ENCODE peak calls at places on chromosomes 11 and 22, in six cellular contexts. One of them, this sample, is unnamed.

GRCh38 chr22:46714550-46714949 is 23.5 kb downstream of the CERK start:
- DNase-seq in HCT116: no peak
- DNase-seq in H1: no peak
- DNase-seq in SK-N-SH: peak; percentile 67
- DNase-seq in GM12878: no peak
- DNase-seq in K562: no peak
- DNase-seq in this sample: no peak

GRCh38 chr22:17921871-17922821 is 102.2 kb downstream of the MICAL3 start:
- DNase-seq in HCT116: no peak
- DNase-seq in H1: peak; percentile 64
- DNase-seq in SK-N-SH: no peak
- DNase-seq in GM12878: no peak
- DNase-seq in K562: peak; percentile 95
- DNase-seq in this sample: peak; percentile 37

GRCh38 chr11:108616549-108616948 is 23.0 kb upstream of the EXPH5 start:
- DNase-seq in HCT116: peak; percentile 96
- DNase-seq in H1: no peak
- DNase-seq in SK-N-SH: no peak
- DNase-seq in GM12878: no peak
- DNase-seq in K562: no peak
- DNase-seq in this sample: peak; percentile 61

GRCh38 chr11:108501396-108501795 is 3.2 kb upstream of the POGLUT3 start:
- DNase-seq in HCT116: no peak
- DNase-seq in H1: no peak
- DNase-seq in SK-N-SH: no peak
- DNase-seq in GM12878: no peak
- DNase-seq in K562: no peak
- DNase-seq in this sample: no peak

GRCh38 chr22:20176421-20177060 is 25.7 kb upstream of the CCDC188 start:
- DNase-seq in HCT116: no peak
- DNase-seq in H1: no peak
- DNase-seq in SK-N-SH: no peak
- DNase-seq in GM12878: no peak
- DNase-seq in K562: no peak
- DNase-seq in this sample: no peak

GRCh38 chr11:34647532-34647931 is 26.6 kb downstream of the EHF start:
- DNase-seq in HCT116: no peak
- DNase-seq in H1: no peak
- DNase-seq in SK-N-SH: no peak
- DNase-seq in GM12878: no peak
- DNase-seq in K562: no peak
- DNase-seq in this sample: no peak

GRCh38 chr11:95156916-95157568 is 67.4 kb downstream of the ENDOD1 start:
- DNase-seq in HCT116: no peak
- DNase-seq in H1: no peak
- DNase-seq in SK-N-SH: no peak
- DNase-seq in GM12878: no peak
- DNase-seq in K562: no peak
- DNase-seq in this sample: no peak

GRCh38 chr11:117588166-117588810 is 208.7 kb downstream of the DSCAML1 start:
- DNase-seq in HCT116: no peak
- DNase-seq in H1: no peak
- DNase-seq in SK-N-SH: no peak
- DNase-seq in GM12878: no peak
- DNase-seq in K562: no peak
- DNase-seq in this sample: no peak

GRCh38 chr11:117271208-117271607 is 19.9 kb upstream of the BACE1-AS start:
- DNase-seq in HCT116: no peak
- DNase-seq in H1: no peak
- DNase-seq in SK-N-SH: no peak
- DNase-seq in GM12878: no peak
- DNase-seq in K562: no peak
- DNase-seq in this sample: peak; percentile 13

GRCh38 chr11:123507043-123507442 is 77.0 kb downstream of the GRAMD1B start:
- DNase-seq in HCT116: no peak
- DNase-seq in H1: no peak
- DNase-seq in SK-N-SH: no peak
- DNase-seq in GM12878: no peak
- DNase-seq in K562: no peak
- DNase-seq in this sample: no peak

GRCh38 chr11:123505546-123506299 is 75.7 kb downstream of the GRAMD1B start:
- DNase-seq in HCT116: no peak
- DNase-seq in H1: peak; percentile 64
- DNase-seq in SK-N-SH: peak; percentile 46
- DNase-seq in GM12878: no peak
- DNase-seq in K562: no peak
- DNase-seq in this sample: peak; percentile 27

GRCh38 chr11:123509737-123510578 is 79.9 kb downstream of the GRAMD1B start:
- DNase-seq in HCT116: no peak
- DNase-seq in H1: peak; percentile 65
- DNase-seq in SK-N-SH: peak; percentile 84
- DNase-seq in GM12878: no peak
- DNase-seq in K562: peak; percentile 13
- DNase-seq in this sample: no peak

DNA sequence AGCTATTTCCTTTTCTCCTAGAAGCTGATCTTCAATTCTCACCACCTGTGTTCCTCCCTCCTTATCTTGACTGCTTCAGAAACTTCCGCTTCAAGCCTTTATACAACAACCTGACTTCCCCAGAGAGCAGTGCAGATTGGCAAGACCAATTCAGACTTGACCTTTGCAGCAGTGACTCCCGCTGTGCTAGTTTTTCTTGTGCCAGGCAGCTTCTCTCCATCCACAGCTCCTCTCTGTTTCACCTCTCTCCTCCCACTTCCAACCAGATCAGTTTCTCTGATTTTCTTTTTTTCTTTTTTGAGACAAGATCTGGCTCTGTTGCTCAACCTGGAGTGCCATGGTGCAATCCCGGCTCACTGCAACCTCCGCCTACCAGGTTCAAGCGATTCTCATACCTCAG is 74.3 kb downstream of the GRAMD1B start:
- DNase-seq in HCT116: no peak
- DNase-seq in H1: no peak
- DNase-seq in SK-N-SH: no peak
- DNase-seq in GM12878: no peak
- DNase-seq in K562: no peak
- DNase-seq in this sample: no peak
- TF ChIP-seq JUND in HCT116: no peak
- TF ChIP-seq JUND in H1: no peak
- TF ChIP-seq JUND in SK-N-SH: no peak
- TF ChIP-seq JUND in GM12878: no peak
- TF ChIP-seq JUND in K562: no peak
- TF ChIP-seq JUND in this sample: no peak

DNA sequence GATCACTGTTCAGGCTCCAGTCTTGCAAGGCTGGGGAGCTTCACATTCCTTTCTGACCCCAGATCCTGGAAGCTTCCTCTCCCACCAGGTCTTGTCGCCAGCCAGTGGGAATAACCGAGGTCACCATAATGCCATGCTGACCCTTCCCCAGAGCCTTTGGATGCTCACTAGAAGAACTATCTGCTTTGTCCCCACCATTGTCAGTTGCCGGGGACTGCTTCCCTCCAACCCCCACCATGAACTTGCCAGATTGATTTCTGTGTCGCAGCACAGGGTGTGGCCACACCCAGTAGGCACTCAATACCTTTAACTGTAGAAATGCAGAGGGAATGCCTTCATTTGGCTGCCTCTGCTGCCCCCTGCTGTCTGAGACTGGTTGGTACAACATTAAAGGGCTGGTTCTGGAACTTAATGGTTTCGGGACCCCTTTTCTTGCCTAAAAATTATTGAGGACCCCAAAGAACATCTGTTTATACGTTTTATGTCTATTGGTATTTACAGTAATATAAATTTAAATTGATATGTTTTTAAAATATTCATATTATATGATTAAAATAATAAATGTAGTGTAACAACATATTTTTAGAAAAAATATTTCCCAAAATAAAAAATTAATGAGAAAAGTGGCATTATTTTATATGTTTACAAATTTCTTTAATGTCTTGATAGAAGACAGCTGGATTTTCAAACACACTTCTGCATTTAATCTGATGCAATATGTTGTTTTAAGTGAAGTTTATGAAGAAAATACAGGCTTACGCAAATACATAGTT is 6.6 kb upstream of the GDPD5 start:
- DNase-seq in HCT116: peak; percentile 56
- DNase-seq in H1: peak; percentile 92
- DNase-seq in SK-N-SH: peak; percentile 71
- DNase-seq in GM12878: peak; percentile 40
- DNase-seq in K562: peak; percentile 82
- DNase-seq in this sample: peak; percentile 81
- TF ChIP-seq JUND in HCT116: no peak
- TF ChIP-seq JUND in H1: no peak
- TF ChIP-seq JUND in SK-N-SH: no peak
- TF ChIP-seq JUND in GM12878: no peak
- TF ChIP-seq JUND in K562: peak; percentile 29
- TF ChIP-seq JUND in this sample: no peak

DNA sequence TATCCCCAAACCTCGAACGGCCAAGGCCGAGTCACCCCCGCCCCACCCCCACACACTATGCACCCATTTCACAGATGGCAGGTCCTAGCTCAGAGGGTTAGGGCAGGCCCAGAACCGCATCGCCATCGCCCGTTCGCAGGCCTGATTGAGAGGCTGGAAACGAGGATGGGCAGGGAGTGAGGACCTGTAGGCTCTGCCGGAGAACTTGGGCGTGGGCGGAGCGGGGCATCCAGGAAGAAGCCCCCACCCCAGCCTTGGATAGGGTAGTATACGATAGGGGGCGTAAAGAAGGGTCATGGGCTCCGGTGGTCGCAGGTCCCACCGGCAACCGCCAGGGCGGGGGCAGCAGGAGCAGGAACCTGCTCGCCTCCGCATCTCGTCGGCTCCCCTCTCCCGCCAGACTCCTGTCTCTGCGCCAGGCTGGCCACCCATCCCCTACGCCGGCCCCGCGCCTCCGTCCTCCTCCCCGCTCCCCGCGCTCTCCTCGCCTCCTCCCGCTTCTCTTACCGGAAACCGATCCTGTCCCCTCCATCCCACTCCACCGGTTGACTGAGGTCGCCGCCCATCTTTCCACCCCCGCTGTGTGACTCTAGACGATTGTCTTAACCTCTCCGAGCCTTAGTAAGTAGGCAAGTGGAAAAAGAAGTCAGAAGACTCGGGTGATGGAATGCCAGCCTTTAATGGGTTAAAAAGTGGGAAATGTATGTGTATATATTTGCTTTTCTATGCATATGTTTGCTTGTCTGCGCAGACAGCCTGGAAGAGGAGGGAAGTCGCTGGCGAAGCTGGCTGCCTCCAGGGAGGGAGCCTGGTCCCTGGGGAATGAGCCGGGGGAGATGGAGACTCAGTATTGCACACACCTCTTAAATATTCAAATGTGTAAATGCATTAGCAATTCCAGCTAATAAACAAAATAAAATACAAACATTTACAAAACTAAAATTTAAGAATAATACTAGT is 52.8 kb downstream of the CYTH4 start:
- DNase-seq in HCT116: no peak
- DNase-seq in H1: peak; percentile 76
- DNase-seq in SK-N-SH: peak; percentile 82
- DNase-seq in GM12878: no peak
- DNase-seq in K562: no peak
- DNase-seq in this sample: peak; percentile 45
- TF ChIP-seq JUND in HCT116: no peak
- TF ChIP-seq JUND in H1: no peak
- TF ChIP-seq JUND in SK-N-SH: no peak
- TF ChIP-seq JUND in GM12878: no peak
- TF ChIP-seq JUND in K562: no peak
- TF ChIP-seq JUND in this sample: no peak

GRCh38 chr11:12172493-12173013 is 62.2 kb downstream of the MICAL2 start:
- DNase-seq in HCT116: no peak
- DNase-seq in H1: no peak
- DNase-seq in SK-N-SH: no peak
- DNase-seq in GM12878: no peak
- DNase-seq in K562: peak; percentile 53
- DNase-seq in this sample: no peak
- TF ChIP-seq JUND in HCT116: no peak
- TF ChIP-seq JUND in H1: no peak
- TF ChIP-seq JUND in SK-N-SH: no peak
- TF ChIP-seq JUND in GM12878: no peak
- TF ChIP-seq JUND in K562: peak; percentile 6
- TF ChIP-seq JUND in this sample: no peak

GRCh38 chr11:122229078-122229477 is 113.1 kb upstream of the BLID start:
- DNase-seq in HCT116: no peak
- DNase-seq in H1: no peak
- DNase-seq in SK-N-SH: no peak
- DNase-seq in GM12878: no peak
- DNase-seq in K562: no peak
- DNase-seq in this sample: no peak
- TF ChIP-seq JUND in HCT116: no peak
- TF ChIP-seq JUND in H1: no peak
- TF ChIP-seq JUND in SK-N-SH: no peak
- TF ChIP-seq JUND in GM12878: no peak
- TF ChIP-seq JUND in K562: no peak
- TF ChIP-seq JUND in this sample: no peak

GRCh38 chr22:22712666-22713365 is 68.4 kb downstream of the GGTLC2 start:
- DNase-seq in HCT116: no peak
- DNase-seq in H1: peak; percentile 16
- DNase-seq in SK-N-SH: no peak
- DNase-seq in GM12878: no peak
- DNase-seq in K562: no peak
- DNase-seq in this sample: no peak

GRCh38 chr22:22710719-22711531 is 66.5 kb downstream of the GGTLC2 start:
- DNase-seq in HCT116: no peak
- DNase-seq in H1: peak; percentile 92
- DNase-seq in SK-N-SH: peak; percentile 75
- DNase-seq in GM12878: no peak
- DNase-seq in K562: peak; percentile 98
- DNase-seq in this sample: peak; percentile 48

GRCh38 chr22:22712092-22712658 is 67.8 kb downstream of the GGTLC2 start:
- DNase-seq in HCT116: no peak
- DNase-seq in H1: no peak
- DNase-seq in SK-N-SH: no peak
- DNase-seq in GM12878: no peak
- DNase-seq in K562: no peak
- DNase-seq in this sample: no peak

GRCh38 chr22:22711532-22711913 is 67.1 kb downstream of the GGTLC2 start:
- DNase-seq in HCT116: no peak
- DNase-seq in H1: no peak
- DNase-seq in SK-N-SH: no peak
- DNase-seq in GM12878: no peak
- DNase-seq in K562: no peak
- DNase-seq in this sample: no peak

DNA sequence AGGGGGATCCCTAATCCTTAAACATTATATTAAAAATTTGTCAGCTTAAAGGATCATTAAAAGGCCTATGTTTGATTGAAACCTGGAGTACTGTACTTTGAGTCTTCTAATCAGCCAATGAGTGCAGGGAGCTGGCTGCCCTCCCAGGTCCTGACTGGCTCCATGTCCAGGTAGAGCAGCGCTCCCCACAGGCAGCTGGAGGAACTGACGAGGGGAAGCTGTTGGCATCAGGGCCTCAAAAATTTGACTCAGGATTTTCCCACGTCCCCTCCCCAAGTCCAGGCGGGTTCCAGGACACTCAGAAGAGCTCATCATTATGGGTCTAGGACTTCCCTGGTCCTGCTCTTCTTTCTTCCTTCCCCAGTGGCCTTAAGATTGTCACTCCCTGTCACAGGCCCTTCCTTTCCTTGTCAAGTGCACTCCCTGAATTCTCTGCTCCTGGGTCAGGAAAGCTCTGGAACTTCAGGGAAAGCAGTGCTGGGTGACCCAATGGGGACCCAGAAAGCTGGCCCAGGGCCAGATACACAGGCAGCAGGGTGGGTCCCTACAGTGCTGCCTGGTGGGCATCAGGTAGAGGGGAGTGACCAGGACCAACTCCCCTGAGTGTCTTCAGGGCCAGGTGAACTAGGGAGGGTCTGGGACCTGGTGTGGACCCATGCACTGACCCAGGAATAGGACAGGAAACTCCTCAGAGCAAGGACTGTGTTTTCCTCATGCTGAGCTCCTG is 65.5 kb downstream of the GGTLC2 start:
- DNase-seq in HCT116: no peak
- DNase-seq in H1: peak; percentile 87
- DNase-seq in SK-N-SH: no peak
- DNase-seq in GM12878: no peak
- DNase-seq in K562: peak; percentile 96
- DNase-seq in this sample: no peak
- TF ChIP-seq JUND in HCT116: no peak
- TF ChIP-seq JUND in H1: no peak
- TF ChIP-seq JUND in SK-N-SH: no peak
- TF ChIP-seq JUND in GM12878: no peak
- TF ChIP-seq JUND in K562: no peak
- TF ChIP-seq JUND in this sample: no peak